ENCODE peak calls at places on chromosomes 2 and 18, in ten cellular contexts. D, Y, E, N, U, F, Q, A, X and R are unnamed samples.

GRCh38 chr18:22168360-22168921 is 948 bp upstream of the GATA6 start:
- DNase-seq in D (no peak), N (no peak), Y (no peak), F (no peak), A (no peak), Q (peak; percentile 56), U (no peak), X (peak; percentile 75), E (peak; percentile 23), R (no peak)

GRCh38 chr2:175855794-175856453 is 146.1 kb downstream of the LNPK start:
- DNase-seq in D (peak; percentile 62), F (no peak), Q (peak; percentile 8), E (peak; percentile 78), U (no peak), N (no peak), X (no peak), A (no peak), Y (no peak), R (no peak)

GRCh38 chr2:201419057-201419635 is 32.1 kb downstream of the TRAK2 start:
- DNase-seq in A (no peak), X (peak; percentile 47), U (peak; percentile 37), F (no peak), E (no peak), Q (peak; percentile 57), N (no peak), D (no peak), Y (no peak), R (no peak)

GRCh38 chr18:36809590-36810381 is 19.0 kb downstream of the TPGS2 start:
- DNase-seq in A (no peak), Q (peak; percentile 14), E (peak; percentile 3), U (peak; percentile 14), X (peak; percentile 73), F (peak; percentile 63), D (no peak), N (no peak), Y (peak; percentile 62), R (peak; percentile 66)

GRCh38 chr2:233593201-233593600 is 24.2 kb upstream of the UGT1A8 start:
- DNase-seq in Q (no peak), E (no peak), D (no peak), N (no peak), X (no peak), Y (no peak), U (no peak), A (no peak), F (no peak), R (no peak)

GRCh38 chr2:54601339-54601738 is 122.1 kb upstream of the EML6 start:
- DNase-seq in F (no peak), Y (no peak), A (no peak), D (no peak), X (no peak), Q (no peak), E (no peak), U (no peak), N (no peak), R (no peak)

GRCh38 chr2:127471286-127471983 is 53.2 kb downstream of the PROC start:
- DNase-seq in E (no peak), F (no peak), Q (peak; percentile 45), X (peak; percentile 58), U (no peak), Y (no peak), D (no peak), N (no peak), A (no peak), R (no peak)

GRCh38 chr2:166127217-166128155 is at the start of gene SCN1A:
- DNase-seq in A (peak; percentile 19), E (no peak), X (peak; percentile 22), D (no peak), Y (peak; percentile 45), U (no peak), F (peak; percentile 24), Q (no peak), N (no peak), R (no peak)

GRCh38 chr2:209472386-209472832 is 48.6 kb downstream of the MAP2 start:
- DNase-seq in E (no peak), F (no peak), D (no peak), U (no peak), Q (no peak), X (no peak), A (no peak), N (no peak), Y (no peak), R (no peak)

GRCh38 chr2:60565472-60565871 is 12.0 kb upstream of the BCL11A start:
- DNase-seq in F (no peak), N (no peak), X (no peak), E (no peak), Y (no peak), D (no peak), Q (peak; percentile 39), A (no peak), U (peak; percentile 24), R (no peak)

GRCh38 chr18:73544032-73544431 is 603.6 kb downstream of the FBXO15 start:
- DNase-seq in X (no peak), Q (no peak), E (no peak), Y (no peak), D (no peak), F (no peak), A (no peak), N (no peak), U (no peak), R (no peak)

GRCh38 chr2:240320561-240321091 is 114.8 kb upstream of the GPC1 start:
- DNase-seq in A (no peak), X (no peak), Q (no peak), F (no peak), D (no peak), Y (no peak), E (no peak), N (no peak), U (no peak), R (no peak)

GRCh38 chr18:76823574-76823973 is 1.2 kb downstream of the ZNF236 start:
- DNase-seq in X (no peak), Q (peak; percentile 22), A (no peak), F (no peak), E (no peak), Y (no peak), U (no peak), D (peak; percentile 34), N (no peak), R (no peak)

GRCh38 chr2:67036446-67036845 is 360.7 kb upstream of the ETAA1 start:
- DNase-seq in Q (no peak), E (no peak), U (no peak), D (no peak), A (no peak), N (no peak), X (no peak), F (no peak), Y (no peak), R (no peak)

GRCh38 chr2:122469147-122469546 is 713.7 kb downstream of the TSN start:
- DNase-seq in X (no peak), Q (no peak), N (no peak), U (no peak), D (no peak), Y (no peak), A (no peak), E (no peak), F (no peak), R (no peak)
- H3K4me3 ChIP-seq in X (no peak overlapping the region), Q (no peak overlapping the region), N (no peak overlapping the region), U (no peak overlapping the region), D (no peak overlapping the region), Y (no peak overlapping the region), A (no peak overlapping the region), E (no peak overlapping the region), F (no peak overlapping the region), R (no peak overlapping the region)

GRCh38 chr2:18525236-18525635 is 35.2 kb downstream of the RDH14 start:
- DNase-seq in A (no peak), E (no peak), F (no peak), Q (no peak), N (no peak), X (no peak), D (no peak), Y (no peak), U (no peak), R (no peak)

GRCh38 chr2:18519991-18520604 is 40.4 kb downstream of the RDH14 start:
- DNase-seq in X (no peak), D (no peak), N (no peak), F (no peak), U (no peak), E (no peak), Y (no peak), A (no peak), Q (no peak), R (no peak)

GRCh38 chr2:18520605-18521031 is 39.8 kb downstream of the RDH14 start:
- DNase-seq in X (peak; percentile 69), Y (peak; percentile 31), F (peak; percentile 56), N (peak; percentile 63), U (peak; percentile 83), A (peak; percentile 62), D (peak; percentile 89), Q (peak; percentile 82), E (peak; percentile 52), R (peak; percentile 58)

GRCh38 chr2:18521084-18521483 is 39.4 kb downstream of the RDH14 start:
- DNase-seq in E (no peak), Q (no peak), A (no peak), Y (no peak), U (no peak), N (no peak), D (no peak), X (no peak), F (no peak), R (no peak)

DNA sequence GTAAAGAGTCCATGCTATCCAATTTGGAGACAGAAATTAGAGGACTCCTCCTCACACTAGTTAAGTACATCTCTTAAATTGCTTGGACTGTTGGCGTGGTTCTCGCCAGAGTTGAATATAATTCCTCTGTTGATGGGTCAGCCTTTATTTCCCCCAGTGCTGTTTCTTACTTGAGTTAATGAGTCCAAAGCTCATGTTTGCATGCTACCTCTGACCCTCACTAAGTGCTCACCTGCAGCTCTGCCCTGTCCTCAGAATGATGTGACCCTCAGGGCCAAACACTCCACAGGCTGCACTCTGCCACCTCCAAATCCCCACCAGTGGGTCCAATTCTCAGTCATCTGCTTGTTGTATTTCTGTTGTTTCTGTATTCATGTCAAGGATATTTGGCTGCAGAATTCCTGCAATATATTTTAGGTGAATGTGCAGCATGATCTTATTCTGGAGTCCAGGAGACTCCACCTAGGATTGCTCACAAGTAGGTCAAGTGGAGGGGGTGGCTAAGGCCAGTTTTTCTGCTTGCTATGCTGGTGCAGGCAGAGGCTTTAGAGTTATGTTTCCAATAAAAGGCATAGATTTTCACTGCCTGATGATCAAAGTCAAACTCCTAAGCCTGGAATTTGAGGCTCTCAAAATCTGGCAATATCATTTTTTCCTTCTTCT is 37.8 kb downstream of the RDH14 start:
- DNase-seq in U (no peak), D (no peak), E (no peak), F (no peak), X (peak; percentile 42), Y (no peak), Q (no peak), N (no peak), A (no peak), R (no peak)
- H3K4me3 ChIP-seq in U (no peak overlapping the region), D (no peak overlapping the region), E (no peak overlapping the region), F (no peak overlapping the region), X (no peak overlapping the region), Y (no peak overlapping the region), Q (no peak overlapping the region), N (no peak overlapping the region), A (no peak overlapping the region), R (no peak overlapping the region)

GRCh38 chr2:199455186-199455532 is 2.6 kb downstream of the SATB2 start:
- DNase-seq in E (no peak), U (no peak), F (no peak), X (no peak), A (no peak), N (no peak), Y (no peak), Q (no peak), D (no peak), R (no peak)
- H3K4me3 ChIP-seq in E (peak overlapping the region; percentile 90), U (no peak overlapping the region), F (no peak overlapping the region), X (peak overlapping the region; percentile 81), A (no peak overlapping the region), N (peak overlapping the region; percentile 36), Y (no peak overlapping the region), Q (no peak overlapping the region), D (no peak overlapping the region), R (no peak overlapping the region)

GRCh38 chr2:218003265-218003950 is 613 bp upstream of the TNS1 start:
- DNase-seq in D (peak; percentile 65), A (no peak), N (no peak), E (peak; percentile 74), U (peak; percentile 42), X (no peak), Y (no peak), F (no peak), Q (peak; percentile 19), R (no peak)
- H3K4me3 ChIP-seq in D (no peak overlapping the region), A (peak overlapping the region; percentile 80), N (no peak overlapping the region), E (peak overlapping the region; percentile 65), U (no peak overlapping the region), X (no peak overlapping the region), Y (no peak overlapping the region), F (no peak overlapping the region), Q (no peak overlapping the region), R (no peak overlapping the region)